ENCODE peak calls at places on chromosomes 7 and 10, in five cellular contexts. X is A172, O is AG08395, E is NCI-H460, P is NCI-H345. G is an unnamed sample.

GRCh38 chr10:77081411-77082010 is 556.1 kb downstream of the KCNMA1 start:
- DNase-seq in X (no peak), O (no peak), E (no peak), P (no peak), G (no peak)

GRCh38 chr10:99761395-99761794 is 21.0 kb upstream of the ABCC2 start:
- DNase-seq in X (no peak), O (no peak), E (no peak), P (no peak), G (no peak)

GRCh38 chr7:49488573-49488972 is 284.9 kb upstream of the VWC2 start:
- DNase-seq in X (no peak), O (no peak), E (no peak), P (no peak), G (no peak)

GRCh38 chr7:863106-863505 is 13.2 kb upstream of the GET4 start:
- DNase-seq in X (no peak), O (no peak), E (no peak), P (no peak), G (no peak)

GRCh38 chr10:49278497-49278902 is 20.5 kb upstream of the C10orf71 start:
- DNase-seq in X (no peak), O (no peak), E (no peak), P (no peak), G (no peak)

GRCh38 chr7:26122745-26123144 is 29.3 kb upstream of the NFE2L3 start:
- DNase-seq in X (no peak), O (no peak), E (no peak), P (no peak), G (no peak)

GRCh38 chr7:16071246-16071857 is 350.0 kb downstream of the CRPPA start:
- DNase-seq in X (peak), O (peak), E (peak), P (peak), G (peak)

GRCh38 chr7:36315309-36315948 is 74.2 kb upstream of the ANLN start:
- DNase-seq in X (peak), O (no peak), E (no peak), P (no peak), G (no peak)

GRCh38 chr10:102604379-102604960 is 39.8 kb upstream of the TRIM8 start:
- DNase-seq in X (peak), O (peak), E (no peak), P (no peak), G (peak)

GRCh38 chr7:100888529-100888987 is 957 bp downstream of the UFSP1 start:
- DNase-seq in X (no peak), O (no peak), E (no peak), P (no peak), G (no peak)

GRCh38 chr7:11557627-11558026 is 274.4 kb downstream of the THSD7A start:
- DNase-seq in X (peak), O (no peak), E (peak), P (no peak), G (no peak)

GRCh38 chr7:112262804-112263203 is 56.3 kb downstream of the ZNF277 start:
- DNase-seq in X (no peak), O (no peak), E (no peak), P (no peak), G (no peak)

GRCh38 chr7:151808296-151809155 is 68.4 kb downstream of the PRKAG2 start:
- DNase-seq in X (peak), O (no peak), E (peak), P (peak), G (peak)

GRCh38 chr10:128526793-128527375 is 400.7 kb upstream of the MKI67 start:
- DNase-seq in X (no peak), O (no peak), E (no peak), P (peak), G (no peak)

GRCh38 chr7:66779669-66780408 is 39.3 kb downstream of the RABGEF1 start:
- DNase-seq in X (no peak), O (peak), E (no peak), P (no peak), G (no peak)

GRCh38 chr7:74479066-74479781 is 25.5 kb downstream of the GTF2IRD1 start:
- DNase-seq in X (peak), O (no peak), E (peak), P (peak), G (no peak)

GRCh38 chr10:61197022-61197421 is 253.0 kb upstream of the RHOBTB1 start:
- DNase-seq in X (no peak), O (no peak), E (no peak), P (no peak), G (no peak)

GRCh38 chr7:112272921-112273561 is 66.5 kb downstream of the ZNF277 start:
- DNase-seq in X (peak), O (no peak), E (no peak), P (peak), G (no peak)

GRCh38 chr10:104521901-104522827 is 118.9 kb upstream of the SORCS3 start:
- DNase-seq in X (no peak), O (no peak), E (no peak), P (no peak), G (no peak)

GRCh38 chr10:102287991-102288390 is 42.7 kb downstream of the GBF1 start:
- DNase-seq in X (no peak), O (no peak), E (no peak), P (no peak), G (no peak)

GRCh38 chr7:23622469-23622868 is 25.3 kb downstream of the CCDC126 start:
- DNase-seq in X (no peak), O (no peak), E (no peak), P (no peak), G (no peak)

GRCh38 chr10:119502214-119502613 is 40.3 kb downstream of the RGS10 start:
- DNase-seq in X (no peak), O (no peak), E (no peak), P (no peak), G (no peak)

GRCh38 chr7:69411018-69411417 is 187.3 kb upstream of the AUTS2 start:
- DNase-seq in X (no peak), O (no peak), E (no peak), P (no peak), G (no peak)

GRCh38 chr7:7909376-7909775 is 59.2 kb upstream of the GLCCI1 start:
- DNase-seq in X (no peak), O (no peak), E (no peak), P (no peak), G (no peak)

G was measured in HTR-8/SVneo.